ENCODE peak calls at places on chromosomes 7 and 10, in nine cellular contexts. L, Q, R, V, K, A, B, U and E are unnamed samples.

GRCh38 chr7:36904101-36904500 is 179.8 kb upstream of the AOAH start:
- DNase-seq in L (no peak), Q (no peak), R (no peak), V (no peak), K (no peak), A (no peak), B (no peak), U (no peak), E (no peak)

GRCh38 chr7:128827248-128827958 is 2.8 kb upstream of the FLNC start:
- DNase-seq in L (no peak), Q (no peak), R (no peak), V (no peak), K (no peak), A (no peak), B (peak), U (no peak), E (no peak)

GRCh38 chr10:84267503-84268126 is 22.8 kb downstream of the RGR start:
- DNase-seq in L (no peak), Q (peak), R (peak), V (peak), K (peak), A (no peak), B (no peak), U (peak), E (peak)

GRCh38 chr10:70283071-70283444 is 746 bp downstream of the NPFFR1 start:
- DNase-seq in L (no peak), Q (no peak), R (no peak), V (no peak), K (no peak), A (no peak), B (no peak), U (no peak), E (no peak)

GRCh38 chr7:33854178-33854577 is 51.2 kb upstream of the BMPER start:
- DNase-seq in L (no peak), Q (no peak), R (no peak), V (no peak), K (no peak), A (no peak), B (no peak), U (no peak), E (no peak)

GRCh38 chr7:150406565-150407421 is 27.7 kb downstream of the ZNF775 start:
- DNase-seq in L (no peak), Q (no peak), R (peak), V (no peak), K (no peak), A (no peak), B (no peak), U (peak), E (no peak)

GRCh38 chr10:48523212-48523819 is 81.6 kb downstream of the ARHGAP22 start:
- DNase-seq in L (no peak), Q (no peak), R (no peak), V (no peak), K (no peak), A (no peak), B (peak), U (peak), E (no peak)

GRCh38 chr7:154931906-154932305 is 71.0 kb downstream of the PAXIP1 start:
- DNase-seq in L (no peak), Q (no peak), R (no peak), V (no peak), K (no peak), A (no peak), B (no peak), U (no peak), E (no peak)

GRCh38 chr7:35003679-35004278 is 33.5 kb downstream of the DPY19L1 start:
- DNase-seq in L (no peak), Q (no peak), R (no peak), V (no peak), K (no peak), A (peak), B (peak), U (peak), E (peak)

GRCh38 chr10:28685717-28686116 is 8.4 kb downstream of the BAMBI start:
- DNase-seq in L (no peak), Q (no peak), R (no peak), V (no peak), K (no peak), A (no peak), B (no peak), U (no peak), E (no peak)

GRCh38 chr7:48035967-48036478 is 680 bp downstream of the C7orf57 start:
- DNase-seq in L (no peak), Q (peak), R (no peak), V (no peak), K (no peak), A (no peak), B (no peak), U (peak), E (no peak)

GRCh38 chr10:116669832-116670644 is 49.3 kb downstream of the PNLIPRP2 start:
- DNase-seq in L (peak), Q (no peak), R (no peak), V (no peak), K (no peak), A (no peak), B (no peak), U (no peak), E (no peak)